ENCODE peak calls at places on chromosomes 5 and 9, in four cellular contexts. V, J, X and M are unnamed samples.

GRCh38 chr5:175542232-175542965 is 64.0 kb downstream of the SFXN1 start:
- DNase-seq in V (no peak), J (no peak), X (no peak), M (no peak)

GRCh38 chr5:115377468-115378217 is 81.2 kb upstream of the CCDC112 start:
- DNase-seq in V (no peak), J (no peak), X (peak; percentile 94), M (no peak)

GRCh38 chr5:68250662-68251298 is 35.2 kb downstream of the PIK3R1 start:
- DNase-seq in V (no peak), J (no peak), X (no peak), M (no peak)

GRCh38 chr5:113112435-113112834 is 135.8 kb downstream of the DCP2 start:
- DNase-seq in V (no peak), J (no peak), X (peak; percentile 68), M (no peak)

GRCh38 chr9:87889065-87889881 is 6.6 kb downstream of the SPATA31E1 start:
- DNase-seq in V (no peak), J (no peak), X (no peak), M (no peak)

GRCh38 chr9:74205071-74205470 is 292.1 kb upstream of the RORB start:
- DNase-seq in V (no peak), J (peak; percentile 1), X (no peak), M (no peak)

GRCh38 chr9:90665072-90665471 is 22.4 kb upstream of the DIRAS2 start:
- DNase-seq in V (no peak), J (no peak), X (no peak), M (no peak)

GRCh38 chr5:88140396-88140862 is 128.2 kb downstream of the TMEM161B start:
- DNase-seq in V (peak; percentile 15), J (no peak), X (no peak), M (no peak)

GRCh38 chr5:180592176-180592575 is 877 bp upstream of the SCGB3A1 start:
- DNase-seq in V (no peak), J (no peak), X (no peak), M (peak; percentile 7)

GRCh38 chr9:83312543-83312942 is 225.7 kb downstream of the FRMD3 start:
- DNase-seq in V (no peak), J (no peak), X (no peak), M (no peak)

DNA sequence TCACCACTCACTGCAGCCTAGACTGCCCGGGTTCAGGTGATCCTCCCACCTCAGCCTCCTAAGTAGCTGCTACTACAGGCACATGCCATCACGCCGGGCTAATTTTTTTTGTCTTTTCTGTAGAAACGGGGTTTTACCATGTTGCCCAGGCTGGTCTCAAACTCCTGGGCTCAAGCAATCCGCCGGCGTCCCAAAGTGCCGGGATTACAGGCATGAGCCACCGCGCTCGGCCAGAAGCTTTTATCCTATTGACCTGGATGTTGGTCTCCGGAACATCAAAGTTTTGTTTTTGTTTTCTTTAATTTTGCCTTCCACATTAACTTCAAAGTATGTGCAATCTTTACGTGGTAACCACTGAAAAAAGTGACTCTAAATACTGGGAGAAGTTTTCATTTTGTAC is 42.4 kb upstream of the FST start:
- DNase-seq in V (no peak), J (no peak), X (no peak), M (no peak)
- TF ChIP-seq RFX5 in V (no peak), J (no peak), X (no peak), M (no peak)

GRCh38 chr5:141326088-141326854 is 4.0 kb upstream of the PCDHGA1 start:
- DNase-seq in V (no peak), J (peak; percentile 86), X (peak; percentile 82), M (peak; percentile 74)

GRCh38 chr5:141328231-141328630 is 2.1 kb upstream of the PCDHGA1 start:
- DNase-seq in V (no peak), J (no peak), X (no peak), M (no peak)

DNA sequence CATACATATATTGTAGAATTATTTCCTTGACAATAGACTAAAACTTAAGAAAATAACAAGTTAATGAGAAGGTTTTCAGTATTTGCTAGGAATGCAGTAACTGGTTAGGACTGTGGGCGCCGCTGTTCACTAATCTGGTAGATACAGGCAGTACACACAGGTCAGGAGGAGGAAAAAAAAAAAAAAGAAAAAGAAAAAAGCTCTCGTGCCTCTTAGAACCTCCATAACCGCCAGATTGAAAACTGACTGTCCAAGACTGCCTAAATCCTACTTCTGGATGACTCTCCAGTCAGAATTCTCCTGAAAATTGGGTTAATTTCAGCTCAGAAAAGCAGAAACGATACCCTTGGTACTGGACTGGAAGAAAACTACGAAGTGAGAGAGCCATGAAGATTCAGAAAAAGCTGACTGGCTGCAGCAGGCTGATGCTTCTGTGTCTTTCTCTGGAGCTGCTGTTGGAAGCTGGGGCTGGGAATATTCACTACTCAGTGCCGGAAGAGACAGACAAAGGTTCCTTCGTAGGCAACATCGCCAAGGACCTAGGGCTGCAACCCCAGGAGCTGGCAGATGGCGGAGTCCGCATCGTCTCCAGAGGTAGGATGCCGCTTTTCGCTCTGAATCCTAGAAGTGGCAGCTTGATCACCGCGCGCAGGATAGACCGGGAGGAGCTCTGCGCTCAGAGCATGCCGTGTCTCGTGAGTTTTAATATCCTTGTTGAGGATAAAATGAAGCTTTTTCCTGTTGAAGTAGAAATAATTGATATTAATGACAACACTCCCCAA is at the start of gene PCDHGA1:
- DNase-seq in V (peak; percentile 57), J (peak; percentile 45), X (peak; percentile 75), M (peak; percentile 35)
- H3K9me3 ChIP-seq in V (peaks cover 25% of the 10 kb centered on the region), J (no peaks in the 10 kb centered on the region), X (peaks cover 31% of the 10 kb centered on the region), M (peaks cover 8% of the 10 kb centered on the region)

GRCh38 chr9:129868033-129868395 is 32.8 kb downstream of the USP20 start:
- DNase-seq in V (no peak), J (no peak), X (no peak), M (no peak)
- TF ChIP-seq SMC3 in V (no peak), J (no peak), X (no peak), M (no peak)

GRCh38 chr5:122401991-122402710 is 90.1 kb downstream of the SNCAIP start:
- DNase-seq in V (no peak), J (no peak), X (no peak), M (no peak)
- TF ChIP-seq RFX5 in V (no peak), J (no peak), X (no peak), M (no peak)

GRCh38 chr5:153939101-153939500 is 99.6 kb downstream of the FAM114A2 start:
- DNase-seq in V (no peak), J (no peak), X (no peak), M (no peak)

GRCh38 chr5:153938131-153938842 is 100.4 kb downstream of the FAM114A2 start:
- DNase-seq in V (no peak), J (no peak), X (no peak), M (no peak)

GRCh38 chr5:153941265-153941664 is 97.4 kb downstream of the FAM114A2 start:
- DNase-seq in V (no peak), J (no peak), X (no peak), M (no peak)

GRCh38 chr5:153937661-153938060 is 101.0 kb downstream of the FAM114A2 start:
- DNase-seq in V (no peak), J (no peak), X (no peak), M (no peak)
- H3K9me3 ChIP-seq in V (peaks cover 28% of the 10 kb centered on the region), J (no peaks in the 10 kb centered on the region), X (peaks cover 23% of the 10 kb centered on the region), M (peaks cover 1% of the 10 kb centered on the region)

GRCh38 chr5:137516961-137517360 is 17.8 kb upstream of the SPOCK1 start:
- DNase-seq in V (no peak), J (no peak), X (no peak), M (no peak)
- TF ChIP-seq SMC3 in V (no peak), J (no peak), X (no peak), M (no peak)

GRCh38 chr9:38003946-38004808 is 64.8 kb downstream of the SHB start:
- DNase-seq in V (no peak), J (no peak), X (no peak), M (no peak)

GRCh38 chr9:38003230-38003629 is 65.8 kb downstream of the SHB start:
- DNase-seq in V (no peak), J (no peak), X (no peak), M (no peak)

GRCh38 chr9:38006981-38007380 is 62.0 kb downstream of the SHB start:
- DNase-seq in V (no peak), J (no peak), X (no peak), M (no peak)

GRCh38 chr9:38006163-38006562 is 62.9 kb downstream of the SHB start:
- DNase-seq in V (no peak), J (no peak), X (no peak), M (no peak)

GRCh38 chr9:38004809-38005560 is 64.0 kb downstream of the SHB start:
- DNase-seq in V (no peak), J (no peak), X (no peak), M (no peak)
- TF ChIP-seq RFX5 in V (no peak), J (no peak), X (no peak), M (no peak)